ENCODE peak calls at places on chromosomes 3 and 15, in five cellular contexts. One of them, this sample, is unnamed.

GRCh38 chr3:123409443-123410148 is 39.3 kb downstream of the ADCY5 start:
- DNase-seq in kidney tubule cell: peak
- DNase-seq in SW480: peak
- DNase-seq in stimulated activated CD4-positive, alpha-beta T cell treated with anti-CD3 and anti-CD28 coated beads, Interleukin-4, amount 100 ng/mL, for 24 hours: no peak
- DNase-seq in cardiac muscle cell: no peak
- DNase-seq in this sample: peak

GRCh38 chr3:106746286-106746685 is 631.0 kb upstream of the CCDC54 start:
- DNase-seq in kidney tubule cell: no peak
- DNase-seq in SW480: no peak
- DNase-seq in stimulated activated CD4-positive, alpha-beta T cell treated with anti-CD3 and anti-CD28 coated beads, Interleukin-4, amount 100 ng/mL, for 24 hours: no peak
- DNase-seq in cardiac muscle cell: no peak
- DNase-seq in this sample: no peak

GRCh38 chr3:132083583-132084372 is 49.0 kb upstream of the CPNE4 start:
- DNase-seq in SW480: no peak
- DNase-seq in kidney tubule cell: peak
- DNase-seq in stimulated activated CD4-positive, alpha-beta T cell treated with anti-CD3 and anti-CD28 coated beads, Interleukin-4, amount 100 ng/mL, for 24 hours: no peak
- DNase-seq in cardiac muscle cell: no peak
- DNase-seq in this sample: no peak

GRCh38 chr15:41908681-41909461 is 15.0 kb upstream of the SPTBN5 start:
- DNase-seq in stimulated activated CD4-positive, alpha-beta T cell treated with anti-CD3 and anti-CD28 coated beads, Interleukin-4, amount 100 ng/mL, for 24 hours: no peak
- DNase-seq in SW480: no peak
- DNase-seq in cardiac muscle cell: peak
- DNase-seq in kidney tubule cell: no peak
- DNase-seq in this sample: no peak

GRCh38 chr3:161556533-161556932 is 59.9 kb downstream of the OTOL1 start:
- DNase-seq in kidney tubule cell: no peak
- DNase-seq in cardiac muscle cell: peak
- DNase-seq in stimulated activated CD4-positive, alpha-beta T cell treated with anti-CD3 and anti-CD28 coated beads, Interleukin-4, amount 100 ng/mL, for 24 hours: no peak
- DNase-seq in SW480: no peak
- DNase-seq in this sample: no peak

GRCh38 chr3:4675704-4676103 is 182.6 kb downstream of the ITPR1 start:
- DNase-seq in stimulated activated CD4-positive, alpha-beta T cell treated with anti-CD3 and anti-CD28 coated beads, Interleukin-4, amount 100 ng/mL, for 24 hours: no peak
- DNase-seq in SW480: no peak
- DNase-seq in cardiac muscle cell: no peak
- DNase-seq in kidney tubule cell: no peak
- DNase-seq in this sample: no peak

GRCh38 chr3:138114431-138114918 is 933 bp downstream of the DZIP1L start:
- DNase-seq in SW480: no peak
- DNase-seq in stimulated activated CD4-positive, alpha-beta T cell treated with anti-CD3 and anti-CD28 coated beads, Interleukin-4, amount 100 ng/mL, for 24 hours: no peak
- DNase-seq in cardiac muscle cell: peak
- DNase-seq in kidney tubule cell: peak
- DNase-seq in this sample: no peak

GRCh38 chr3:145776782-145777408 is 384.1 kb downstream of the PLOD2 start:
- DNase-seq in kidney tubule cell: peak
- DNase-seq in cardiac muscle cell: peak
- DNase-seq in stimulated activated CD4-positive, alpha-beta T cell treated with anti-CD3 and anti-CD28 coated beads, Interleukin-4, amount 100 ng/mL, for 24 hours: no peak
- DNase-seq in SW480: peak
- DNase-seq in this sample: peak

GRCh38 chr3:72273615-72274014 is 488.7 kb upstream of the PROK2 start:
- DNase-seq in cardiac muscle cell: peak
- DNase-seq in SW480: no peak
- DNase-seq in stimulated activated CD4-positive, alpha-beta T cell treated with anti-CD3 and anti-CD28 coated beads, Interleukin-4, amount 100 ng/mL, for 24 hours: no peak
- DNase-seq in kidney tubule cell: peak
- DNase-seq in this sample: no peak

GRCh38 chr3:133574260-133574881 is 885 bp downstream of the CDV3 start:
- DNase-seq in stimulated activated CD4-positive, alpha-beta T cell treated with anti-CD3 and anti-CD28 coated beads, Interleukin-4, amount 100 ng/mL, for 24 hours: peak
- DNase-seq in cardiac muscle cell: peak
- DNase-seq in SW480: peak
- DNase-seq in kidney tubule cell: peak
- DNase-seq in this sample: peak

GRCh38 chr3:148847351-148847750 is 17.7 kb upstream of the CPA3 start:
- DNase-seq in stimulated activated CD4-positive, alpha-beta T cell treated with anti-CD3 and anti-CD28 coated beads, Interleukin-4, amount 100 ng/mL, for 24 hours: no peak
- DNase-seq in kidney tubule cell: no peak
- DNase-seq in SW480: no peak
- DNase-seq in cardiac muscle cell: no peak
- DNase-seq in this sample: no peak

GRCh38 chr15:67033012-67033411 is 32.4 kb upstream of the SMAD3 start:
- DNase-seq in SW480: no peak
- DNase-seq in cardiac muscle cell: no peak
- DNase-seq in stimulated activated CD4-positive, alpha-beta T cell treated with anti-CD3 and anti-CD28 coated beads, Interleukin-4, amount 100 ng/mL, for 24 hours: peak
- DNase-seq in kidney tubule cell: no peak
- DNase-seq in this sample: no peak

GRCh38 chr3:149227591-149228268 is 6.1 kb upstream of the CP start:
- DNase-seq in SW480: no peak
- DNase-seq in cardiac muscle cell: no peak
- DNase-seq in stimulated activated CD4-positive, alpha-beta T cell treated with anti-CD3 and anti-CD28 coated beads, Interleukin-4, amount 100 ng/mL, for 24 hours: no peak
- DNase-seq in kidney tubule cell: no peak
- DNase-seq in this sample: no peak

GRCh38 chr15:70806992-70807712 is 43.8 kb upstream of the UACA start:
- DNase-seq in stimulated activated CD4-positive, alpha-beta T cell treated with anti-CD3 and anti-CD28 coated beads, Interleukin-4, amount 100 ng/mL, for 24 hours: no peak
- DNase-seq in kidney tubule cell: peak
- DNase-seq in SW480: no peak
- DNase-seq in cardiac muscle cell: no peak
- DNase-seq in this sample: no peak

GRCh38 chr15:32659340-32659831 is 17.9 kb downstream of the SCG5 start:
- DNase-seq in kidney tubule cell: peak
- DNase-seq in stimulated activated CD4-positive, alpha-beta T cell treated with anti-CD3 and anti-CD28 coated beads, Interleukin-4, amount 100 ng/mL, for 24 hours: no peak
- DNase-seq in cardiac muscle cell: no peak
- DNase-seq in SW480: no peak
- DNase-seq in this sample: peak

GRCh38 chr3:185283374-185283935 is 29.6 kb upstream of the EHHADH start:
- DNase-seq in cardiac muscle cell: no peak
- DNase-seq in SW480: peak
- DNase-seq in kidney tubule cell: peak
- DNase-seq in stimulated activated CD4-positive, alpha-beta T cell treated with anti-CD3 and anti-CD28 coated beads, Interleukin-4, amount 100 ng/mL, for 24 hours: no peak
- DNase-seq in this sample: peak

GRCh38 chr3:64898941-64899340 is 211.1 kb upstream of the ADAMTS9 start:
- DNase-seq in kidney tubule cell: no peak
- DNase-seq in cardiac muscle cell: no peak
- DNase-seq in stimulated activated CD4-positive, alpha-beta T cell treated with anti-CD3 and anti-CD28 coated beads, Interleukin-4, amount 100 ng/mL, for 24 hours: no peak
- DNase-seq in SW480: no peak
- DNase-seq in this sample: no peak

GRCh38 chr3:58170376-58170775 is 40.4 kb downstream of the DNASE1L3 start:
- DNase-seq in cardiac muscle cell: no peak
- DNase-seq in stimulated activated CD4-positive, alpha-beta T cell treated with anti-CD3 and anti-CD28 coated beads, Interleukin-4, amount 100 ng/mL, for 24 hours: no peak
- DNase-seq in kidney tubule cell: no peak
- DNase-seq in SW480: no peak
- DNase-seq in this sample: no peak

GRCh38 chr3:23314981-23315805 is 112.1 kb downstream of the UBE2E2 start:
- DNase-seq in cardiac muscle cell: no peak
- DNase-seq in kidney tubule cell: no peak
- DNase-seq in stimulated activated CD4-positive, alpha-beta T cell treated with anti-CD3 and anti-CD28 coated beads, Interleukin-4, amount 100 ng/mL, for 24 hours: no peak
- DNase-seq in SW480: no peak
- DNase-seq in this sample: no peak

This sample was measured in HT-29.